ENCODE peak calls at places on chromosomes 4 and X, in ten cellular contexts. Q is fibroblast of the aortic adventitia, A is epithelial cell of esophagus, Z is lower leg skin, F is transverse colon, K is suprapubic skin, V is cardiac muscle cell, D is AG04449, H is AG09309, C is astrocyte of the spinal cord. G is an unnamed sample.

GRCh38 chr4:3851211-3851610 is 85.0 kb downstream of the ADRA2C start:
- DNase-seq in Q (no peak), A (peak; percentile 2), Z (no peak), F (no peak), K (no peak), V (no peak), D (no peak), H (peak; percentile 8), C (no peak), G (no peak)

GRCh38 chr4:88623097-88623496 is 30.8 kb downstream of the HERC3 start:
- DNase-seq in Q (peak; percentile 76), A (peak; percentile 99), Z (no peak), F (no peak), K (no peak), V (peak; percentile 54), D (peak; percentile 83), H (peak; percentile 89), C (peak; percentile 74), G (no peak)

GRCh38 chr4:94412019-94413017 is 39.4 kb upstream of the PDLIM5 start:
- DNase-seq in Q (peak; percentile 83), A (peak; percentile 83), Z (no peak), F (no peak), K (no peak), V (peak; percentile 93), D (no peak), H (peak; percentile 33), C (peak; percentile 71), G (no peak)

GRCh38 chrX:110082156-110082555 is 79.2 kb downstream of the TMEM164 start:
- DNase-seq in Q (peak; percentile 96), A (peak; percentile 85), Z (peak; percentile 16), F (no peak), K (no peak), V (peak; percentile 94), D (peak; percentile 55), H (peak; percentile 44), C (peak; percentile 86), G (no peak)

GRCh38 chr4:160595646-160596045 is 1492.8 kb downstream of the RAPGEF2 start:
- DNase-seq in Q (no peak), A (no peak), Z (no peak), F (no peak), K (no peak), V (no peak), D (no peak), H (no peak), C (no peak), G (no peak)

GRCh38 chr4:170089743-170090666 is at the start of gene AADAT:
- DNase-seq in Q (peak; percentile 72), A (peak; percentile 57), Z (peak; percentile 24), F (peak; percentile 74), K (peak; percentile 76), V (peak; percentile 82), D (no peak), H (peak; percentile 25), C (peak; percentile 71), G (no peak)

GRCh38 chr4:150572704-150573504 is 9.0 kb upstream of the MAB21L2 start:
- DNase-seq in Q (no peak), A (no peak), Z (no peak), F (no peak), K (no peak), V (no peak), D (no peak), H (no peak), C (no peak), G (no peak)

GRCh38 chr4:74397748-74398426 is 32.9 kb downstream of the EREG start:
- DNase-seq in Q (peak; percentile 41), A (no peak), Z (no peak), F (no peak), K (no peak), V (peak; percentile 31), D (no peak), H (no peak), C (no peak), G (no peak)

GRCh38 chr4:40992472-40993298 is 221.7 kb downstream of the APBB2 start:
- DNase-seq in Q (peak; percentile 78), A (peak; percentile 92), Z (no peak), F (no peak), K (no peak), V (peak; percentile 95), D (no peak), H (peak; percentile 58), C (peak; percentile 68), G (no peak)

GRCh38 chr4:185357733-185358440 is 37.8 kb downstream of the LRP2BP start:
- DNase-seq in Q (no peak), A (no peak), Z (no peak), F (no peak), K (no peak), V (no peak), D (no peak), H (no peak), C (no peak), G (no peak)

GRCh38 chrX:10685923-10686595 is 65.7 kb upstream of the MID1 start:
- DNase-seq in Q (no peak), A (peak; percentile 1), Z (no peak), F (no peak), K (no peak), V (no peak), D (no peak), H (no peak), C (no peak), G (no peak)

GRCh38 chrX:118521435-118521834 is 25.8 kb downstream of the DOCK11 start:
- DNase-seq in Q (peak; percentile 68), A (peak; percentile 5), Z (no peak), F (no peak), K (no peak), V (peak; percentile 63), D (no peak), H (peak; percentile 45), C (peak; percentile 30), G (no peak)

GRCh38 chr4:95268819-95269565 is 279.8 kb downstream of the UNC5C start:
- DNase-seq in Q (no peak), A (peak; percentile 10), Z (no peak), F (no peak), K (no peak), V (peak; percentile 44), D (no peak), H (no peak), C (peak; percentile 17), G (no peak)

GRCh38 chr4:43410636-43411035 is 518.1 kb downstream of the GRXCR1 start:
- DNase-seq in Q (no peak), A (no peak), Z (no peak), F (no peak), K (no peak), V (no peak), D (no peak), H (no peak), C (no peak), G (no peak)

GRCh38 chr4:140151700-140152014 is 2.3 kb downstream of the MAML3 start:
- DNase-seq in Q (peak; percentile 75), A (peak; percentile 89), Z (peak; percentile 86), F (peak; percentile 84), K (peak; percentile 89), V (peak; percentile 91), D (no peak), H (no peak), C (peak; percentile 94), G (peak; percentile 41)

GRCh38 chr4:122152699-122153328 is 683 bp downstream of the BLTP1 start:
- DNase-seq in Q (peak; percentile 30), A (peak; percentile 21), Z (no peak), F (peak; percentile 53), K (peak; percentile 65), V (peak; percentile 40), D (no peak), H (no peak), C (peak; percentile 33), G (peak; percentile 41)

GRCh38 chr4:33037464-33037863 is 2317.3 kb downstream of the PCDH7 start:
- DNase-seq in Q (no peak), A (no peak), Z (no peak), F (no peak), K (no peak), V (no peak), D (no peak), H (no peak), C (no peak), G (no peak)

GRCh38 chr4:6589444-6589843 is 14.5 kb downstream of the MAN2B2 start:
- DNase-seq in Q (no peak), A (no peak), Z (no peak), F (no peak), K (no peak), V (no peak), D (no peak), H (no peak), C (no peak), G (no peak)

GRCh38 chrX:39859991-39860861 is 237.5 kb downstream of the BCOR start:
- DNase-seq in Q (peak; percentile 72), A (peak; percentile 59), Z (no peak), F (peak; percentile 41), K (no peak), V (peak; percentile 78), D (no peak), H (no peak), C (peak; percentile 67), G (peak; percentile 68)

GRCh38 chr4:183099537-183100297 is 660 bp downstream of the WWC2 start:
- DNase-seq in Q (no peak), A (peak; percentile 15), Z (peak; percentile 19), F (no peak), K (peak; percentile 77), V (no peak), D (no peak), H (no peak), C (no peak), G (peak; percentile 19)
- TF ChIP-seq CTCF in Q (peak; percentile 31), A (no peak), Z (no peak), F (no peak), K (no peak), V (peak; percentile 10), D (peak; percentile 28), H (no peak), C (peak; percentile 30), G (no peak)

GRCh38 chrX:66915893-66916292 is 277.0 kb upstream of the EDA2R start:
- DNase-seq in Q (no peak), A (peak; percentile 1), Z (no peak), F (no peak), K (no peak), V (no peak), D (no peak), H (no peak), C (no peak), G (no peak)
- TF ChIP-seq CTCF in Q (no peak), A (no peak), Z (no peak), F (no peak), K (no peak), V (no peak), D (no peak), H (no peak), C (no peak), G (no peak)

GRCh38 chr4:183721207-183722081 is 62.4 kb downstream of the TRAPPC11 start:
- DNase-seq in Q (peak; percentile 51), A (peak; percentile 22), Z (no peak), F (peak; percentile 83), K (no peak), V (peak; percentile 65), D (no peak), H (no peak), C (peak; percentile 36), G (peak; percentile 33)
- TF ChIP-seq CTCF in Q (peak; percentile 64), A (peak; percentile 37), Z (no peak), F (peak; percentile 35), K (no peak), V (peak; percentile 70), D (peak; percentile 61), H (peak; percentile 44), C (peak; percentile 68), G (peak; percentile 26)

GRCh38 chr4:55884851-55885219 is 31.4 kb downstream of the EXOC1 start:
- DNase-seq in Q (no peak), A (no peak), Z (no peak), F (no peak), K (no peak), V (no peak), D (no peak), H (no peak), C (no peak), G (no peak)

GRCh38 chr4:55884093-55884850 is 30.8 kb downstream of the EXOC1 start:
- DNase-seq in Q (no peak), A (no peak), Z (no peak), F (no peak), K (no peak), V (no peak), D (no peak), H (no peak), C (no peak), G (no peak)

GRCh38 chr4:55887594-55887993 is 34.1 kb downstream of the EXOC1 start:
- DNase-seq in Q (no peak), A (no peak), Z (no peak), F (no peak), K (no peak), V (no peak), D (no peak), H (no peak), C (no peak), G (no peak)
- TF ChIP-seq CTCF in Q (no peak), A (peak; percentile 7), Z (no peak), F (no peak), K (no peak), V (no peak), D (no peak), H (no peak), C (peak; percentile 11), G (no peak)